ENCODE peak calls at places on chromosomes 7 and 10, in eight cellular contexts. One of them, this sample, is unnamed.

GRCh38 chr10:79100761-79101160 is 32.0 kb downstream of the ZMIZ1 start:
- DNase-seq in MM.1S: no peak
- DNase-seq in GM23338: no peak
- DNase-seq in PC-9: no peak
- DNase-seq in hepatocyte: no peak
- DNase-seq in HCT116: no peak
- DNase-seq in GM23248: no peak
- DNase-seq in OCI-LY7: peak; percentile 69
- DNase-seq in this sample: no peak

GRCh38 chr7:70406419-70407189 is 725.3 kb upstream of the GALNT17 start:
- DNase-seq in GM23248: no peak
- DNase-seq in MM.1S: no peak
- DNase-seq in GM23338: no peak
- DNase-seq in PC-9: no peak
- DNase-seq in HCT116: no peak
- DNase-seq in OCI-LY7: peak; percentile 52
- DNase-seq in hepatocyte: no peak
- DNase-seq in this sample: no peak

GRCh38 chr7:17725761-17726160 is 214.5 kb downstream of the SNX13 start:
- DNase-seq in GM23248: peak; percentile 22
- DNase-seq in GM23338: no peak
- DNase-seq in OCI-LY7: no peak
- DNase-seq in hepatocyte: no peak
- DNase-seq in MM.1S: no peak
- DNase-seq in HCT116: no peak
- DNase-seq in PC-9: no peak
- DNase-seq in this sample: no peak

GRCh38 chr10:72171175-72171630 is 44.6 kb upstream of the ANAPC16 start:
- DNase-seq in MM.1S: no peak
- DNase-seq in GM23338: no peak
- DNase-seq in hepatocyte: peak; percentile 76
- DNase-seq in GM23248: peak; percentile 86
- DNase-seq in HCT116: peak; percentile 92
- DNase-seq in PC-9: peak; percentile 100
- DNase-seq in OCI-LY7: no peak
- DNase-seq in this sample: peak; percentile 93

GRCh38 chr7:18788026-18788425 is 292.5 kb downstream of the HDAC9 start:
- DNase-seq in GM23248: no peak
- DNase-seq in MM.1S: no peak
- DNase-seq in PC-9: no peak
- DNase-seq in OCI-LY7: no peak
- DNase-seq in hepatocyte: no peak
- DNase-seq in HCT116: no peak
- DNase-seq in GM23338: no peak
- DNase-seq in this sample: no peak

GRCh38 chr10:125144693-125145623 is 15.4 kb downstream of the CTBP2 start:
- DNase-seq in GM23248: peak; percentile 83
- DNase-seq in OCI-LY7: peak; percentile 21
- DNase-seq in GM23338: peak; percentile 81
- DNase-seq in HCT116: peak; percentile 61
- DNase-seq in hepatocyte: no peak
- DNase-seq in MM.1S: no peak
- DNase-seq in PC-9: no peak
- DNase-seq in this sample: no peak

GRCh38 chr10:22550732-22551131 is 163.6 kb downstream of the PIP4K2A start:
- DNase-seq in hepatocyte: peak; percentile 39
- DNase-seq in OCI-LY7: peak; percentile 58
- DNase-seq in MM.1S: peak; percentile 10
- DNase-seq in HCT116: peak; percentile 16
- DNase-seq in PC-9: no peak
- DNase-seq in GM23338: peak; percentile 88
- DNase-seq in GM23248: peak; percentile 40
- DNase-seq in this sample: peak; percentile 29

GRCh38 chr10:77667426-77668324 is 30.1 kb upstream of the KCNMA1 start:
- DNase-seq in GM23338: no peak
- DNase-seq in OCI-LY7: no peak
- DNase-seq in PC-9: no peak
- DNase-seq in GM23248: peak; percentile 8
- DNase-seq in hepatocyte: no peak
- DNase-seq in MM.1S: peak; percentile 27
- DNase-seq in HCT116: no peak
- DNase-seq in this sample: no peak

GRCh38 chr7:77315102-77315501 is 101.0 kb downstream of the GSAP start:
- DNase-seq in GM23338: no peak
- DNase-seq in OCI-LY7: no peak
- DNase-seq in hepatocyte: no peak
- DNase-seq in MM.1S: no peak
- DNase-seq in GM23248: peak; percentile 71
- DNase-seq in HCT116: no peak
- DNase-seq in PC-9: no peak
- DNase-seq in this sample: no peak

GRCh38 chr10:133122171-133122935 is 34.6 kb downstream of the ADGRA1 start:
- DNase-seq in MM.1S: no peak
- DNase-seq in PC-9: no peak
- DNase-seq in GM23338: no peak
- DNase-seq in hepatocyte: no peak
- DNase-seq in GM23248: no peak
- DNase-seq in OCI-LY7: no peak
- DNase-seq in HCT116: no peak
- DNase-seq in this sample: no peak

GRCh38 chr7:47362984-47363383 is 218.9 kb downstream of the TNS3 start:
- DNase-seq in GM23338: no peak
- DNase-seq in hepatocyte: no peak
- DNase-seq in OCI-LY7: no peak
- DNase-seq in GM23248: no peak
- DNase-seq in HCT116: no peak
- DNase-seq in PC-9: no peak
- DNase-seq in MM.1S: no peak
- DNase-seq in this sample: no peak

GRCh38 chr7:28276303-28276702 is 95.7 kb upstream of the JAZF1 start:
- DNase-seq in GM23248: no peak
- DNase-seq in OCI-LY7: no peak
- DNase-seq in hepatocyte: no peak
- DNase-seq in PC-9: no peak
- DNase-seq in GM23338: no peak
- DNase-seq in HCT116: no peak
- DNase-seq in MM.1S: no peak
- DNase-seq in this sample: no peak

GRCh38 chr10:32949221-32949678 is 8.8 kb downstream of the ITGB1 start:
- DNase-seq in HCT116: no peak
- DNase-seq in GM23338: no peak
- DNase-seq in MM.1S: peak; percentile 40
- DNase-seq in GM23248: peak; percentile 54
- DNase-seq in OCI-LY7: peak; percentile 49
- DNase-seq in hepatocyte: no peak
- DNase-seq in PC-9: no peak
- DNase-seq in this sample: no peak

GRCh38 chr10:16717617-16718395 is 99.4 kb downstream of the RSU1 start:
- DNase-seq in PC-9: no peak
- DNase-seq in OCI-LY7: no peak
- DNase-seq in hepatocyte: no peak
- DNase-seq in HCT116: no peak
- DNase-seq in GM23338: no peak
- DNase-seq in GM23248: peak; percentile 87
- DNase-seq in MM.1S: no peak
- DNase-seq in this sample: no peak

GRCh38 chr10:122974034-122974433 is 6.2 kb upstream of the PSTK start:
- DNase-seq in HCT116: no peak
- DNase-seq in GM23338: no peak
- DNase-seq in GM23248: peak; percentile 3
- DNase-seq in OCI-LY7: no peak
- DNase-seq in PC-9: no peak
- DNase-seq in hepatocyte: no peak
- DNase-seq in MM.1S: no peak
- DNase-seq in this sample: no peak

GRCh38 chr7:35760082-35760770 is 40.6 kb upstream of the SEPTIN7 start:
- DNase-seq in MM.1S: no peak
- DNase-seq in GM23338: no peak
- DNase-seq in HCT116: no peak
- DNase-seq in PC-9: no peak
- DNase-seq in hepatocyte: no peak
- DNase-seq in OCI-LY7: no peak
- DNase-seq in GM23248: no peak
- DNase-seq in this sample: no peak

GRCh38 chr10:60877066-60877776 is 66.8 kb downstream of the RHOBTB1 start:
- DNase-seq in OCI-LY7: no peak
- DNase-seq in MM.1S: no peak
- DNase-seq in hepatocyte: no peak
- DNase-seq in HCT116: no peak
- DNase-seq in PC-9: peak; percentile 41
- DNase-seq in GM23338: no peak
- DNase-seq in GM23248: no peak
- DNase-seq in this sample: peak; percentile 69

GRCh38 chr10:60877777-60878120 is 66.2 kb downstream of the RHOBTB1 start:
- DNase-seq in MM.1S: no peak
- DNase-seq in PC-9: no peak
- DNase-seq in HCT116: no peak
- DNase-seq in OCI-LY7: no peak
- DNase-seq in GM23338: no peak
- DNase-seq in GM23248: no peak
- DNase-seq in hepatocyte: no peak
- DNase-seq in this sample: peak; percentile 77

GRCh38 chr10:60878224-60878623 is 65.8 kb downstream of the RHOBTB1 start:
- DNase-seq in HCT116: no peak
- DNase-seq in PC-9: no peak
- DNase-seq in GM23248: no peak
- DNase-seq in MM.1S: no peak
- DNase-seq in hepatocyte: no peak
- DNase-seq in GM23338: no peak
- DNase-seq in OCI-LY7: no peak
- DNase-seq in this sample: peak; percentile 51

DNA sequence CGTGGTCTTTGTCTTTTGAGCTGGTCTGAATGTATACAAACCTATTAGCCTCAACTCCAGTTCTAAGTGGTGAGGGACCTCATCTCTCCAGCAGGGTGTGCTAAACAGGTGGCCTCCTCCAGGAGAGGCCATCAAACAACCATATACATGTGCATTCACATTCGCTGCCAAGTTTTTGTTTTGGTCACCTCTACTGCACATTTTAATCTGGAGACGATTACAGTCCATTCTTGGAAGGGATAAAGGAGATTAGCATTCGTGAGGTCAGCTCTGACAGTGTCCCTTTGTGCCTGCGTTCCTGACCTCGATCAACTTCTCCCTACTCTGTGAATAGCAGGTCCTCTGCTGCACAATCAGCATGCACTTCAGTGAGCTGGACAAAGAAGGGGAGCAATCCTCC is 60.8 kb downstream of the RHOBTB1 start:
- DNase-seq in hepatocyte: peak; percentile 37
- DNase-seq in HCT116: peak; percentile 8
- DNase-seq in OCI-LY7: peak; percentile 12
- DNase-seq in GM23338: peak; percentile 44
- DNase-seq in PC-9: no peak
- DNase-seq in GM23248: peak; percentile 37
- DNase-seq in MM.1S: peak; percentile 29
- DNase-seq in this sample: peak; percentile 82
- H3K9me2 ChIP-seq in hepatocyte: no peaks in the 10 kb centered on the region
- H3K9me2 ChIP-seq in HCT116: no peaks in the 10 kb centered on the region
- H3K9me2 ChIP-seq in OCI-LY7: no peaks in the 10 kb centered on the region
- H3K9me2 ChIP-seq in GM23338: peaks cover 4% of the 10 kb centered on the region
- H3K9me2 ChIP-seq in PC-9: no peaks in the 10 kb centered on the region
- H3K9me2 ChIP-seq in GM23248: no peaks in the 10 kb centered on the region
- H3K9me2 ChIP-seq in MM.1S: no peaks in the 10 kb centered on the region
- H3K9me2 ChIP-seq in this sample: no peaks in the 10 kb centered on the region

GRCh38 chr7:137994091-137994688 is 7.7 kb downstream of the CREB3L2 start:
- DNase-seq in HCT116: no peak
- DNase-seq in GM23338: no peak
- DNase-seq in OCI-LY7: no peak
- DNase-seq in hepatocyte: peak; percentile 54
- DNase-seq in PC-9: no peak
- DNase-seq in GM23248: no peak
- DNase-seq in MM.1S: no peak
- DNase-seq in this sample: no peak
- H4K20me1 ChIP-seq in HCT116: no peaks in the 10 kb centered on the region
- H4K20me1 ChIP-seq in GM23338: peaks cover 8% of the 10 kb centered on the region
- H4K20me1 ChIP-seq in OCI-LY7: no peaks in the 10 kb centered on the region
- H4K20me1 ChIP-seq in hepatocyte: peaks cover 5% of the 10 kb centered on the region
- H4K20me1 ChIP-seq in PC-9: no peaks in the 10 kb centered on the region
- H4K20me1 ChIP-seq in GM23248: no peaks in the 10 kb centered on the region
- H4K20me1 ChIP-seq in MM.1S: no peaks in the 10 kb centered on the region
- H4K20me1 ChIP-seq in this sample: no peaks in the 10 kb centered on the region

GRCh38 chr7:97039374-97040065 is 14.9 kb upstream of the DLX5 start:
- DNase-seq in hepatocyte: no peak
- DNase-seq in HCT116: no peak
- DNase-seq in MM.1S: no peak
- DNase-seq in GM23248: no peak
- DNase-seq in PC-9: no peak
- DNase-seq in GM23338: no peak
- DNase-seq in OCI-LY7: no peak
- DNase-seq in this sample: no peak

DNA sequence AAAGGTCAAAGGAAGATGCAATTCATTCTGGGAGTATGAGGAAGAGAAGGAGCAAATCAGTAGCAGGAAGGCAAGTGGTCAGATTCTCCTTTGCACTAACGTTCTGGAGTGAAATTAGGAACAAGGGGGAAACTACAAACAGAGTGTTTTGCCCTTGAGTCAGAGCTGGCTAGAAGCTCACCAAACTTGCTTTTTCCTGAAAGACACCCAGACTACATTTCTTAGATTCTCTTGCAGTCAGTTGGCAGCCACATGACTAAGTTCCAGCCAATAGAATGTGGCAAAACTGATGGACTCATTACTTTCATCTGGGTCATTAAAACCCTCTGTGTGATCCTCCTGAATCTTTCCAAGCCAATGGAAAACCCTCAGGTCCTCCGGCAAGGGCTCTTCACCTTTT is 18.6 kb upstream of the DLX5 start:
- DNase-seq in GM23338: no peak
- DNase-seq in PC-9: peak; percentile 43
- DNase-seq in GM23248: peak; percentile 47
- DNase-seq in OCI-LY7: no peak
- DNase-seq in hepatocyte: no peak
- DNase-seq in MM.1S: no peak
- DNase-seq in HCT116: no peak
- DNase-seq in this sample: peak; percentile 54
- H3K36me3 ChIP-seq in GM23338: no peaks in the 10 kb centered on the region
- H3K36me3 ChIP-seq in PC-9: no peaks in the 10 kb centered on the region
- H3K36me3 ChIP-seq in GM23248: no peaks in the 10 kb centered on the region
- H3K36me3 ChIP-seq in OCI-LY7: no peaks in the 10 kb centered on the region
- H3K36me3 ChIP-seq in hepatocyte: no peaks in the 10 kb centered on the region
- H3K36me3 ChIP-seq in MM.1S: no peaks in the 10 kb centered on the region
- H3K36me3 ChIP-seq in HCT116: no peaks in the 10 kb centered on the region
- H3K36me3 ChIP-seq in this sample: no peaks in the 10 kb centered on the region

DNA sequence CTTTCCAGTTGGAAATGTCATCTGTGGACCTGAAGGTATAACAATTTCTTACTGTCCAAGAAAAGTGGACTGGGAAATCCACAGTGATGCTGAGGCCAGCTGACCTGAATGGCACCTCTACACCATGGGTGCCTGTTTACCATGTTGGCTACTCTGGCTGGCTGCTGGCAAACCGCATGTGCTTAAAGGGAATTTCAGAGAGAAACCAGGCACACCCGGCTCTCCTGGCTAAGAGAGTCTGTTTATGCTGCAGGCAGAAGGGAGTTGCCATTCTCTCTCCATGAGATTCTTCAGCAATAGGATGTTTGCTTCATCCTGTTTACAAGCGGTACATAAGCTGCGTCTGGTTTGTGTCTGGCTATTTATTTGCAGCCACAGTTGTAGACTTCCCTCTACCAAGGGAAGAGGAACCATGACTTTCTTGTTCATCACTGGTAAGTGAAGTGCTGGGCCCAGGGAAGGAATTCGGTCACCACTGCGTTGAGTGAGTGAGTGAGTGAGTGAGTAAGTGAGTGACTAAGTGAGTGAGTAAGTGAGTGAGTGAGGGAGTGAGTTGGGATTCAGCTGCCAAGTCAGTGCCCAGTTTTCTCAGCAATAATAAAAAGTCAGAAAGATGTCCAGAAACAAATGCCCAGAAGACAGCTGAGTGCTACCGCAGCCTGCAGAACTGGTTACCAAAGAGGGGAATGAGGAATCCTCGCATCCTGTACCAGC is 90.4 kb downstream of the COBL start:
- DNase-seq in GM23248: peak; percentile 7
- DNase-seq in HCT116: no peak
- DNase-seq in MM.1S: no peak
- DNase-seq in OCI-LY7: no peak
- DNase-seq in hepatocyte: peak; percentile 22
- DNase-seq in PC-9: peak; percentile 43
- DNase-seq in GM23338: no peak
- DNase-seq in this sample: peak; percentile 88
- H3K9me2 ChIP-seq in GM23248: no peaks in the 10 kb centered on the region
- H3K9me2 ChIP-seq in HCT116: no peaks in the 10 kb centered on the region
- H3K9me2 ChIP-seq in MM.1S: no peaks in the 10 kb centered on the region
- H3K9me2 ChIP-seq in OCI-LY7: no peaks in the 10 kb centered on the region
- H3K9me2 ChIP-seq in hepatocyte: no peaks in the 10 kb centered on the region
- H3K9me2 ChIP-seq in PC-9: no peaks in the 10 kb centered on the region
- H3K9me2 ChIP-seq in GM23338: no peaks in the 10 kb centered on the region
- H3K9me2 ChIP-seq in this sample: no peaks in the 10 kb centered on the region